ENCODE peak calls at places on chromosomes 6 and 20, in six cellular contexts. J is NCI-H1417, Y is ELR, M is coronary artery, C is lower leg skin, O is heart left ventricle. R is an unnamed sample.

GRCh38 chr6:70094156-70094555 is 208.7 kb downstream of the COL9A1 start:
- DNase-seq in J (no peak), Y (no peak), M (no peak), C (no peak), O (no peak), R (no peak)

GRCh38 chr6:106519460-106520394 is 109.6 kb downstream of the RTN4IP1 start:
- DNase-seq in J (no peak), Y (peak), M (no peak), C (no peak), O (peak), R (no peak)

GRCh38 chr6:7825986-7826385 is 84.6 kb downstream of the TXNDC5 start:
- DNase-seq in J (no peak), Y (no peak), M (no peak), C (no peak), O (no peak), R (no peak)

GRCh38 chr6:113377362-113377942 is 479.7 kb upstream of the MARCKS start:
- DNase-seq in J (no peak), Y (no peak), M (no peak), C (no peak), O (no peak), R (no peak)

GRCh38 chr6:139308284-139308916 is 16.6 kb upstream of the TXLNB start:
- DNase-seq in J (no peak), Y (peak), M (no peak), C (no peak), O (no peak), R (no peak)

GRCh38 chr20:1199981-1200380 is 3.3 kb upstream of the C20orf202 start:
- DNase-seq in J (no peak), Y (no peak), M (no peak), C (no peak), O (no peak), R (no peak)

GRCh38 chr20:13995841-13996240 is 525 bp downstream of the MACROD2 start:
- DNase-seq in J (peak), Y (no peak), M (no peak), C (no peak), O (peak), R (no peak)

GRCh38 chr6:139597781-139598368 is 223.4 kb upstream of the CITED2 start:
- DNase-seq in J (no peak), Y (peak), M (peak), C (peak), O (peak), R (no peak)

GRCh38 chr20:40562031-40562430 is 127.0 kb downstream of the MAFB start:
- DNase-seq in J (no peak), Y (peak), M (no peak), C (no peak), O (no peak), R (no peak)